ENCODE peak calls at places on chromosomes 5 and 9, in five cellular contexts. N, F, S, H and R are unnamed samples.

GRCh38 chr5:135141303-135142268 is 107.6 kb upstream of the PITX1 start:
- DNase-seq in N (no peak), F (peak; percentile 45), S (no peak), H (no peak), R (no peak)

GRCh38 chr5:151164687-151165392 is 7.3 kb upstream of the ANXA6 start:
- DNase-seq in N (no peak), F (peak; percentile 82), S (peak; percentile 65), H (peak; percentile 56), R (peak; percentile 69)

GRCh38 chr5:31220968-31221367 is 27.5 kb downstream of the CDH6 start:
- DNase-seq in N (no peak), F (peak; percentile 70), S (no peak), H (no peak), R (no peak)

GRCh38 chr9:133823189-133824105 is 85.3 kb upstream of the SARDH start:
- DNase-seq in N (no peak), F (no peak), S (no peak), H (no peak), R (no peak)

GRCh38 chr5:57735754-57736153 is 253.1 kb upstream of the ACTBL2 start:
- DNase-seq in N (no peak), F (no peak), S (no peak), H (peak; percentile 83), R (no peak)

GRCh38 chr9:99235874-99236627 is 14.0 kb downstream of the SEC61B start:
- DNase-seq in N (no peak), F (no peak), S (no peak), H (no peak), R (no peak)

GRCh38 chr9:18438300-18438925 is 35.5 kb upstream of the ADAMTSL1 start:
- DNase-seq in N (no peak), F (peak; percentile 29), S (no peak), H (no peak), R (peak; percentile 44)

GRCh38 chr5:149284501-149284900 is 12.8 kb downstream of the AFAP1L1 start:
- DNase-seq in N (no peak), F (no peak), S (peak; percentile 72), H (no peak), R (no peak)

GRCh38 chr5:173512637-173513435 is 103.6 kb downstream of the BOD1 start:
- DNase-seq in N (no peak), F (no peak), S (no peak), H (no peak), R (no peak)

GRCh38 chr5:1312993-1313833 is 18.3 kb upstream of the TERT start:
- DNase-seq in N (no peak), F (peak; percentile 23), S (no peak), H (no peak), R (no peak)

GRCh38 chr9:106773750-106774149 is 89.2 kb upstream of the ZNF462 start:
- DNase-seq in N (no peak), F (no peak), S (no peak), H (no peak), R (no peak)

GRCh38 chr5:74638776-74639537 is 1.6 kb downstream of the ENC1 start:
- DNase-seq in N (no peak), F (no peak), S (no peak), H (peak; percentile 42), R (no peak)

GRCh38 chr5:43367909-43368648 is 44.1 kb downstream of the CCL28 start:
- DNase-seq in N (no peak), F (no peak), S (no peak), H (no peak), R (no peak)

GRCh38 chr9:98907055-98907454 is 36.7 kb upstream of the COL15A1 start:
- DNase-seq in N (no peak), F (no peak), S (no peak), H (no peak), R (no peak)

GRCh38 chr5:175489693-175490443 is 11.5 kb downstream of the SFXN1 start:
- DNase-seq in N (no peak), F (no peak), S (no peak), H (no peak), R (no peak)

GRCh38 chr5:15946026-15946425 is 233.6 kb downstream of the MARCHF11 start:
- DNase-seq in N (no peak), F (no peak), S (no peak), H (no peak), R (no peak)

GRCh38 chr5:148740966-148741742 is 85.3 kb upstream of the ADRB2 start:
- DNase-seq in N (no peak), F (no peak), S (peak; percentile 73), H (peak; percentile 72), R (no peak)

GRCh38 chr5:88778736-88779135 is 104.2 kb downstream of the MEF2C start:
- DNase-seq in N (no peak), F (no peak), S (no peak), H (no peak), R (no peak)

GRCh38 chr5:141121985-141122384 is 367 bp downstream of the PCDHB4 start:
- DNase-seq in N (no peak), F (no peak), S (no peak), H (no peak), R (no peak)

GRCh38 chr5:108028411-108028810 is 353.5 kb downstream of the FBXL17 start:
- DNase-seq in N (no peak), F (no peak), S (no peak), H (no peak), R (no peak)

GRCh38 chr5:155616779-155617392 is 603.3 kb downstream of the KIF4B start:
- DNase-seq in N (no peak), F (peak; percentile 26), S (no peak), H (no peak), R (no peak)

GRCh38 chr9:123225374-123225813 is 43.0 kb downstream of the STRBP start:
- DNase-seq in N (no peak), F (no peak), S (no peak), H (peak; percentile 47), R (no peak)

GRCh38 chr5:126501448-126501847 is 78.2 kb downstream of the GRAMD2B start:
- DNase-seq in N (no peak), F (no peak), S (no peak), H (no peak), R (no peak)

GRCh38 chr5:180809403-180810209 is 7.0 kb upstream of the MGAT1 start:
- DNase-seq in N (peak; percentile 70), F (peak; percentile 91), S (peak; percentile 88), H (peak; percentile 69), R (peak; percentile 89)

DNA sequence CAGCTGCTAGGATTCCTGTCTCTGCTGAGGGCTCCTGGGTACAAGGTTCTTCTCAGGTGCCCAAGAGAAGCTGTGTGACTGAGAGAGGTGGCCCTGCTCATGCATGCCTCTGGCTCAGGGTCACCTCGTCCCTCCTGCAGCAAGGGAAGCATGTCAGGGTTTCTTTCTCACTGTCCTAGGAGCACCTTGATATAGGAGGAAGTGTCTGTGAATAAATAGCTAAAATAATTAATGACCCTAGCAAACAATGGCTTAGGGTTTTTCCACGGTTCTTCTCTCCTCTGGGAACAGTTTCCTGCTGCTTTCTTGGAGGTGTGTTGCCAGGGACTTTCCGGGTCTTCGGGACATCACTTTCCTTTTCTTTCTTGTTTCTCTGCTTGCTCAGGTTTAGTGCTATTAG is 87.2 kb downstream of the ARHGAP26 start:
- DNase-seq in N (no peak), F (no peak), S (no peak), H (no peak), R (no peak)
- H3K27ac ChIP-seq in N (peak overlapping the region; percentile 17), F (peak overlapping the region; percentile 18), S (no peak overlapping the region), H (no peak overlapping the region), R (no peak overlapping the region)

GRCh38 chr9:136089697-136090045 is 5.4 kb downstream of the NACC2 start:
- DNase-seq in N (no peak), F (no peak), S (no peak), H (no peak), R (no peak)
- TF ChIP-seq CTCF in N (no peak), F (no peak), S (peak; percentile 8), H (peak; percentile 60), R (peak; percentile 55)

GRCh38 chr9:136444102-136444501 is 4.5 kb upstream of the INPP5E start:
- DNase-seq in N (no peak), F (no peak), S (no peak), H (no peak), R (no peak)

GRCh38 chr9:136443687-136444086 is 4.0 kb upstream of the INPP5E start:
- DNase-seq in N (no peak), F (no peak), S (no peak), H (no peak), R (no peak)

GRCh38 chr9:136443087-136443486 is 3.4 kb upstream of the INPP5E start:
- DNase-seq in N (no peak), F (no peak), S (no peak), H (no peak), R (no peak)

GRCh38 chr9:136447173-136447778 is 7.6 kb upstream of the INPP5E start:
- DNase-seq in N (no peak), F (no peak), S (no peak), H (no peak), R (no peak)

GRCh38 chr9:136445799-136446198 is 6.2 kb upstream of the INPP5E start:
- DNase-seq in N (no peak), F (no peak), S (no peak), H (no peak), R (no peak)
- H3K27ac ChIP-seq in N (no peak overlapping the region), F (no peak overlapping the region), S (no peak overlapping the region), H (no peak overlapping the region), R (no peak overlapping the region)

GRCh38 chr9:108759835-108760234 is 96.0 kb downstream of the ACTL7B start:
- DNase-seq in N (no peak), F (no peak), S (no peak), H (no peak), R (no peak)

GRCh38 chr9:108759399-108759798 is 96.4 kb downstream of the ACTL7B start:
- DNase-seq in N (no peak), F (no peak), S (no peak), H (no peak), R (no peak)

GRCh38 chr9:108755979-108756378 is 99.8 kb downstream of the ACTL7B start:
- DNase-seq in N (no peak), F (no peak), S (no peak), H (no peak), R (no peak)

GRCh38 chr9:108760841-108761240 is 94.9 kb downstream of the ACTL7B start:
- DNase-seq in N (no peak), F (no peak), S (no peak), H (no peak), R (no peak)

GRCh38 chr9:108756746-108757490 is 98.9 kb downstream of the ACTL7B start:
- DNase-seq in N (no peak), F (no peak), S (no peak), H (no peak), R (no peak)
- TF ChIP-seq CTCF in N (peak; percentile 37), F (no peak), S (no peak), H (peak; percentile 27), R (no peak)